ENCODE peak calls at places on chromosomes 7 and 10, in six cellular contexts. G is activated CD4-positive, alpha-beta T cell treated with anti-CD3 and anti-CD28 coated beads, Interleukin-2, amount 50 U/mL, for 48 hours; X is HCEC 1CT; S is mammary epithelial cell; K is WTC11; P is activated effector memory CD4-positive, alpha-beta T cell treated with Interleukin-2 at 50 U/mL for 16 hours. R is an unnamed sample.

GRCh38 chr10:73553316-73553715 is 37.8 kb downstream of the USP54 start:
- DNase-seq in G (no peak), X (no peak), S (peak; percentile 11), K (no peak), P (no peak), R (no peak)

GRCh38 chr7:143882020-143882610 is 19.9 kb downstream of the TCAF1 start:
- DNase-seq in G (no peak), X (no peak), S (no peak), K (peak; percentile 43), P (no peak), R (no peak)

GRCh38 chr10:52312999-52313349 is 1.1 kb upstream of the DKK1 start:
- DNase-seq in G (no peak), X (no peak), S (no peak), K (no peak), P (no peak), R (no peak)

GRCh38 chr10:70069346-70069745 is 16.7 kb downstream of the MACROH2A2 start:
- DNase-seq in G (no peak), X (no peak), S (no peak), K (no peak), P (no peak), R (no peak)

GRCh38 chr7:50317697-50318640 is 13.5 kb downstream of the IKZF1 start:
- DNase-seq in G (no peak), X (no peak), S (no peak), K (no peak), P (no peak), R (peak; percentile 73)

GRCh38 chr7:111931958-111932357 is 274.2 kb downstream of the DOCK4 start:
- DNase-seq in G (no peak), X (peak; percentile 17), S (no peak), K (no peak), P (no peak), R (no peak)

GRCh38 chr7:98084631-98085030 is 22.0 kb upstream of the LMTK2 start:
- DNase-seq in G (no peak), X (no peak), S (peak; percentile 24), K (no peak), P (no peak), R (no peak)

GRCh38 chr7:36827914-36828313 is 103.6 kb upstream of the AOAH start:
- DNase-seq in G (no peak), X (no peak), S (peak; percentile 81), K (no peak), P (no peak), R (no peak)

GRCh38 chr7:107605223-107605815 is 25.3 kb downstream of the BCAP29 start:
- DNase-seq in G (no peak), X (no peak), S (no peak), K (no peak), P (no peak), R (no peak)

GRCh38 chr7:5476001-5476400 is 52.4 kb upstream of the TNRC18 start:
- DNase-seq in G (no peak), X (no peak), S (no peak), K (no peak), P (no peak), R (no peak)

GRCh38 chr7:156327474-156327873 is 313.1 kb upstream of the RNF32 start:
- DNase-seq in G (no peak), X (no peak), S (no peak), K (no peak), P (no peak), R (no peak)